ENCODE peak calls at places on chromosomes 12 and 14, in five cellular contexts. P, C, K, G and E are unnamed samples.
A peak's percentile ranks its signal among the peaks of the same experiment; 100 is the strongest.

GRCh38 chr12:1559729-1560128 is 34.7 kb downstream of the FBXL14 start:
- DNase-seq in P (no peak), C (no peak), K (no peak), G (no peak), E (no peak)

GRCh38 chr12:132319359-132319950 is 9.9 kb downstream of the GALNT9 start:
- DNase-seq in P (no peak), C (no peak), K (no peak), G (no peak), E (no peak)

GRCh38 chr14:94473666-94474410 is 2.2 kb downstream of the SERPINA9 start:
- DNase-seq in P (no peak), C (no peak), K (no peak), G (no peak), E (no peak)

GRCh38 chr12:26188132-26188531 is 7.2 kb upstream of the SSPN start:
- DNase-seq in P (peak; percentile 29), C (no peak), K (no peak), G (no peak), E (peak; percentile 51)

GRCh38 chr14:104116544-104117340 is 21.6 kb upstream of the KIF26A start:
- DNase-seq in P (no peak), C (peak; percentile 90), K (no peak), G (peak; percentile 11), E (no peak)

GRCh38 chr12:44851586-44851985 is 24.5 kb downstream of the NELL2 start:
- DNase-seq in P (no peak), C (no peak), K (no peak), G (no peak), E (no peak)

GRCh38 chr12:67981236-67982164 is 7.7 kb upstream of the IFNG-AS1 start:
- DNase-seq in P (peak; percentile 70), C (no peak), K (no peak), G (no peak), E (peak; percentile 54)

GRCh38 chr12:42749239-42749638 is 159.7 kb upstream of the PRICKLE1 start:
- DNase-seq in P (no peak), C (no peak), K (no peak), G (no peak), E (no peak)

GRCh38 chr12:105393586-105393985 is 63.1 kb downstream of the C12orf75 start:
- DNase-seq in P (peak; percentile 22), C (no peak), K (no peak), G (no peak), E (no peak)

GRCh38 chr12:544142-544541 is 84.4 kb downstream of the B4GALNT3 start:
- DNase-seq in P (no peak), C (no peak), K (peak; percentile 10), G (no peak), E (no peak)

GRCh38 chr12:75759842-75760260 is 248.4 kb upstream of the KRR1 start:
- DNase-seq in P (peak; percentile 59), C (no peak), K (no peak), G (no peak), E (no peak)

GRCh38 chr14:94682736-94683135 is 70.5 kb downstream of the SERPINA3 start:
- DNase-seq in P (no peak), C (peak; percentile 4), K (peak; percentile 5), G (no peak), E (no peak)

GRCh38 chr14:102922490-102923200 is at the start of gene AMN:
- DNase-seq in P (no peak), C (no peak), K (no peak), G (no peak), E (no peak)

GRCh38 chr12:98465950-98466349 is 49.4 kb upstream of the TMPO start:
- DNase-seq in P (no peak), C (no peak), K (no peak), G (no peak), E (no peak)

GRCh38 chr14:55689971-55690871 is 110.2 kb downstream of the KTN1 start:
- DNase-seq in P (no peak), C (no peak), K (no peak), G (no peak), E (no peak)

GRCh38 chr14:103535081-103535890 is 6.3 kb downstream of the TRMT61A start:
- DNase-seq in P (no peak), C (no peak), K (no peak), G (no peak), E (no peak)

GRCh38 chr14:100446572-100446971 is 123.4 kb downstream of the SLC25A47 start:
- DNase-seq in P (no peak), C (no peak), K (no peak), G (no peak), E (no peak)

GRCh38 chr12:27868165-27868564 is 88.1 kb upstream of the MANSC4 start:
- DNase-seq in P (peak; percentile 90), C (no peak), K (no peak), G (no peak), E (peak; percentile 19)

GRCh38 chr12:92608418-92609091 is 94.2 kb upstream of the PLEKHG7 start:
- DNase-seq in P (peak; percentile 73), C (no peak), K (no peak), G (no peak), E (no peak)

GRCh38 chr12:82730832-82731497 is 44.3 kb downstream of the TMTC2 start:
- DNase-seq in P (no peak), C (no peak), K (no peak), G (no peak), E (peak; percentile 25)

GRCh38 chr12:131226345-131227265 is 272.9 kb downstream of the ADGRD1 start:
- DNase-seq in P (no peak), C (peak; percentile 42), K (no peak), G (no peak), E (no peak)

GRCh38 chr14:92651793-92652382 is 96.5 kb downstream of the LGMN start:
- DNase-seq in P (no peak), C (peak; percentile 87), K (peak; percentile 67), G (peak; percentile 64), E (no peak)

DNA sequence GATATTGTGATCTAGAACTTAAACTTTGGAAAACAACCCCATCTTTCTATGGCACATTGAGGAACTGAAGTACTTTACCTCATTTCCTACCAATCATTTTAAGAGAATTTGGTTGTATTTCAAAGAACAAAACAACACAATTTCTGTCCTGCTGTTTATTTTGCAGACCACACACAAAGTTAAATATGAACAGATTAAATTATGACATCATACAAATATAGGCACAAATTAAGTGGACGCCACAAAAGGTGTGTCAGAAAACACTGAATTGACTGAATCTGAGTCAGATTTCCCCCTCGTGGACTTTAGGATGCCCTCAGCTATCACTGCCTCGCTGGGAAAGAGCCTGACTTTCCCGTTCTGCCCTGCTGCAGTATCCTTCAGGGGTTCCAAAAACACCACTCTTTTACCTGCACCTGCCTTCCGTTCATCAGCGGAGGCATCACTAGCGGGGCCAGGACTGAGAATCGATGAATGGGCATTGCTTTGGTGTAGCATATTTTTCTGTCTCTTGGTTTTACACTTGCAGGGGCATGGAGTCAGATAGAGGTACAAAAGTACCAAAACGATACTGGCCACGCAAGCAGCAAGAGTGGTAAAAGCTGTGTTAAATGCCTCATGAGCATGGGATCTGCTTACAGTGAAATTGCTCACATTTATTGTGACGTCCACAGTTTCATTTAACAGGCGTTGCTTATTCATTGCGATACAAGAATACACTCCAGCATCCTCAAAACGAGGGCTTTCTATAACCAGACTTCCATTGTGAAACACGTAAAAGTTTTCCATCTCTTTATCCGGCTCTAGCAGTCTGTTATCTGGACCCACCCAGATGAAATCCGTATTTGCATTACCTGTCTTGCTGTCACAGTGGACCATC is 2.0 kb upstream of the PCED1B start:
- DNase-seq in P (no peak), C (no peak), K (no peak), G (no peak), E (no peak)
- H3K4me3 ChIP-seq in P (peak overlapping the region; percentile 18), C (peak overlapping the region; percentile 73), K (no peak overlapping the region), G (peak overlapping the region; percentile 81), E (peak overlapping the region; percentile 4)

DNA sequence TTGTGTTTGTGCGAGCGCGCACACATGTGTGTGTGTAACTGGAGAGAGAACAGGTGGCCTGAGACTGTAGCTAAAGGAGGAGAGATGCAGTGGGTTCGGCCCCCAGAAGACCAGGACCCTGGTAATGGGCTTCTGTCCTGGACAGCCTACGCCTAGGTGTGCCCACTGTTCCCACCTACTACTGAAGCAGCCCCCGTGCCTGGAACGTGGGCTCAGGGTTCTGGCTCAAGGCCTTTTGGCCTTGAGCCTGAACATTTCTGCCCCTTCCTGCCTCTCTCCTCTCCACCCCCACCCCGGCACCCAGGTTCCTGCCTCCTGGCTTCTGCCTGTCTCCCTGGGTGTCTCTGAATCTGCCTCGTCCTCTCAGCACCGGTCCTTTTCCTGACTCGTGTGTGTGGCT is 1.5 kb upstream of the NXPH4 start:
- DNase-seq in P (no peak), C (no peak), K (no peak), G (no peak), E (no peak)
- H3K27me3 ChIP-seq in P (peaks cover 50% of the 10 kb centered on the region), C (peaks cover 57% of the 10 kb centered on the region), K (peaks cover 7% of the 10 kb centered on the region), G (peaks cover 56% of the 10 kb centered on the region), E (peaks cover 3% of the 10 kb centered on the region)

DNA sequence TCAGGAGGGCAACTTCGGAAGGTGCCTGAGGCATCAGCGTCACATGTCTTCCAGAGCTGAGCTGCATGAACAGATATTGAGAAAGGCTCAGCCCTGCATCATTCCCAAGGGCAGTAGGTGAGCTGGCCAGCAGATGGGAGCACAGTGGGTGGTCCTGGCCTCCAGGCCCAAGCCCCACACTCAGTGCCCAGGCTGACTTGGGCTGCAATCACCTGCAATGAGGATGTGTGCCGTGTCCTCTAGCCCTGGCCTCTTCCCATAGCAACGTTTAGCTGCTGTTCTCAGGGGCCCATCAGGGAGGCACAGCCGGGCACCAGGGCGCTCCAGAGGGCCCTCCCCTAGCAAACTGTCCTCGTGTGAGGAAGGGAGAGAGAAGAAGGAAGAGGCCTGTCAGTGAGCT is 32.0 kb downstream of the TEP1 start:
- DNase-seq in P (no peak), C (no peak), K (no peak), G (no peak), E (no peak)
- H3K36me3 ChIP-seq in P (peaks cover 97% of the 10 kb centered on the region), C (peaks cover 100% of the 10 kb centered on the region), K (peaks cover 100% of the 10 kb centered on the region), G (peaks cover 99% of the 10 kb centered on the region), E (no peaks in the 10 kb centered on the region)

GRCh38 chr12:54369597-54370217 is 5.4 kb upstream of the GPR84 start:
- DNase-seq in P (no peak), C (no peak), K (peak; percentile 42), G (no peak), E (no peak)
- H3K4me3 ChIP-seq in P (no peak overlapping the region), C (peak overlapping the region; percentile 30), K (peak overlapping the region; percentile 29), G (peak overlapping the region; percentile 65), E (peak overlapping the region; percentile 38)

GRCh38 chr12:50248883-50249282 is 34.4 kb downstream of the LIMA1 start:
- DNase-seq in P (no peak), C (no peak), K (no peak), G (no peak), E (no peak)
- H3K27me3 ChIP-seq in P (no peaks in the 10 kb centered on the region), C (no peaks in the 10 kb centered on the region), K (no peaks in the 10 kb centered on the region), G (no peaks in the 10 kb centered on the region), E (no peaks in the 10 kb centered on the region)

GRCh38 chr14:90894241-90894640 is 78.0 kb upstream of the TTC7B start:
- DNase-seq in P (no peak), C (no peak), K (no peak), G (no peak), E (no peak)
- H3K36me3 ChIP-seq in P (no peaks in the 10 kb centered on the region), C (peaks cover 25% of the 10 kb centered on the region), K (peaks cover 12% of the 10 kb centered on the region), G (peaks cover 14% of the 10 kb centered on the region), E (no peaks in the 10 kb centered on the region)